ENCODE peak calls at places on chromosomes 1 and 21, in nine cellular contexts. I is A549, K is breast epithelium, G is sigmoid colon, V is uterus, J is heart left ventricle, N is tibial nerve, F is Peyer's patch, S is testis. Y is an unnamed sample.

GRCh38 chr21:21230672-21231071 is 232.5 kb downstream of the NCAM2 start:
- DNase-seq in I (no peak), K (no peak), G (no peak), V (no peak), J (no peak), N (no peak), F (no peak), S (no peak), Y (no peak)

GRCh38 chr1:156813750-156814570 is 2.7 kb downstream of the SH2D2A start:
- DNase-seq in I (peak; percentile 73), K (peak; percentile 61), G (peak; percentile 83), V (peak; percentile 49), J (peak; percentile 63), N (peak; percentile 43), F (peak; percentile 86), S (peak; percentile 77), Y (peak; percentile 63)

GRCh38 chr1:14738235-14738634 is 139.8 kb downstream of the KAZN start:
- DNase-seq in I (no peak), K (no peak), G (no peak), V (no peak), J (no peak), N (no peak), F (no peak), S (no peak), Y (no peak)

GRCh38 chr1:7378346-7379130 is 392.6 kb upstream of the VAMP3 start:
- DNase-seq in I (no peak), K (no peak), G (peak; percentile 53), V (no peak), J (peak; percentile 10), N (no peak), F (no peak), S (peak; percentile 9), Y (no peak)

GRCh38 chr1:38308780-38309179 is 262.2 kb upstream of the POU3F1 start:
- DNase-seq in I (no peak), K (no peak), G (no peak), V (no peak), J (no peak), N (no peak), F (no peak), S (no peak), Y (no peak)

GRCh38 chr1:218743861-218744505 is 398.8 kb downstream of the TGFB2 start:
- DNase-seq in I (no peak), K (no peak), G (no peak), V (no peak), J (no peak), N (no peak), F (no peak), S (no peak), Y (no peak)

GRCh38 chr1:174036798-174037197 is 14.6 kb upstream of the RC3H1 start:
- DNase-seq in I (no peak), K (no peak), G (no peak), V (no peak), J (no peak), N (no peak), F (no peak), S (no peak), Y (no peak)

GRCh38 chr1:198211696-198212095 is 54.9 kb downstream of the NEK7 start:
- DNase-seq in I (no peak), K (no peak), G (no peak), V (no peak), J (no peak), N (no peak), F (no peak), S (no peak), Y (no peak)

GRCh38 chr21:33643658-33644311 is 1.5 kb downstream of the ITSN1 start:
- DNase-seq in I (no peak), K (no peak), G (no peak), V (no peak), J (no peak), N (no peak), F (no peak), S (peak; percentile 39), Y (peak; percentile 36)

GRCh38 chr1:62435231-62436038 is 1.4 kb upstream of the USP1 start:
- DNase-seq in I (no peak), K (peak; percentile 64), G (peak; percentile 69), V (peak; percentile 22), J (no peak), N (no peak), F (no peak), S (peak; percentile 29), Y (peak; percentile 45)

GRCh38 chr21:45562401-45562800 is 20.2 kb upstream of the SLC19A1 start:
- DNase-seq in I (no peak), K (no peak), G (peak; percentile 61), V (no peak), J (no peak), N (no peak), F (no peak), S (no peak), Y (no peak)

GRCh38 chr1:170262540-170262939 is 116.8 kb downstream of the NTMT2 start:
- DNase-seq in I (no peak), K (no peak), G (no peak), V (no peak), J (no peak), N (no peak), F (no peak), S (no peak), Y (no peak)

GRCh38 chr1:164466429-164466828 is 92.6 kb upstream of the PBX1 start:
- DNase-seq in I (peak; percentile 20), K (no peak), G (no peak), V (no peak), J (no peak), N (no peak), F (no peak), S (no peak), Y (no peak)

GRCh38 chr1:231337472-231338269 is at the start of gene EXOC8:
- DNase-seq in I (peak; percentile 97), K (peak; percentile 96), G (peak; percentile 97), V (peak; percentile 95), J (peak; percentile 95), N (peak; percentile 90), F (peak; percentile 98), S (peak; percentile 94), Y (peak; percentile 98)
- TF ChIP-seq POLR2A in I (peak; percentile 86), K (peak; percentile 55), G (peak; percentile 86), V (peak; percentile 95), J (no peak), N (peak; percentile 70), F (peak; percentile 92), S (peak; percentile 29), Y (peak; percentile 96)

DNA sequence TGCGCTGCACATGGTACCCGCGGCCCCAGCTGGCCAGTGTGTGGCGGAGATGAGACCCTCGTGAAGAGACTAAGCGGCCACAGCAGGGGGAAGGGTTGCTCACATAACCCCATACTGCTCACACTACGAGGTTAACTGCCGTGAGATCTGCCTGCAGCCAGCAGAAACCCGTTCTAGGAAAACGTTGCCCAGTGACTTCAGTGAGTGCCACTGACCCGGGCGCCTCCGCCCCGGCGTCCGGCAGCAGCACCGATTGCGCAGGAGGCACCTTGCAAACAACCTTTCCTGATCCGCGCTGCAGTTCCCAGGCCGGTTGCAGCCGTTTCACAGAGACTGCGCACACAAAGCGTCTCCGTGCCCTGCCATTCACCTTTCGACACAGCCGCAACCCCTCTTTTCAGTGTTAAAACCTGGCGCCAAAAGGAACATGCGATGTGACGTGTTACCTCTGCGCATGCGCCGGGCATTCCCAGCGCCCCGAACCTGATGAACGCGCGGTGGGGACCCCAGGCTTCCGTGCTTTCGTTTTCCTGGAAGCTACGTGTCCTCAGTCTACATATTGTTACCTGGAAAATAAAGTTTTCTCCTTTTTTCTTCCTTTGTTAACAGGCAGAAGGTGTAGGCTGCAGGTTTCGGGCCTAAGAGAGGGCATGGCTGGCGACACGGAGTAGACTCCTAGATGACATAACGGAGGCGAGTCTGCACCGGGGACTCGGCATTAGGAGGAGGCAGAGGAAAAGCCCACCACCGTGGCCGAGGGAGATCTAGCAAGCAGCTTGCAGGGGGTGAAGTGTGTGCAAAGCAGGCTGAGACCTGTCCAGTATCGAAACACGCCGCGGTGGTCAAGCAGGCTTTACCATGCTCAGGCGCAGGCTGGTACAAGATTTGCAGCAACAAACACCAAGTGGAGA is 8.9 kb downstream of the VPS26C start:
- DNase-seq in I (peak; percentile 84), K (no peak), G (peak; percentile 76), V (peak; percentile 31), J (peak; percentile 58), N (no peak), F (peak; percentile 80), S (peak; percentile 71), Y (peak; percentile 82)
- TF ChIP-seq POLR2A in I (peak; percentile 38), K (no peak), G (no peak), V (no peak), J (no peak), N (no peak), F (no peak), S (no peak), Y (peak; percentile 73)

GRCh38 chr1:40979241-40980067 is at the start of gene CTPS1:
- DNase-seq in I (peak; percentile 96), K (peak; percentile 96), G (peak; percentile 98), V (peak; percentile 95), J (peak; percentile 95), N (peak; percentile 93), F (peak; percentile 98), S (peak; percentile 95), Y (peak; percentile 94)
- TF ChIP-seq POLR2A in I (peak; percentile 55), K (no peak), G (peak; percentile 23), V (peak; percentile 90), J (no peak), N (peak; percentile 59), F (peak; percentile 60), S (no peak), Y (peak; percentile 67)

GRCh38 chr1:11012260-11013159 is at the start of gene TARDBP:
- DNase-seq in I (peak; percentile 88), K (peak; percentile 88), G (peak; percentile 93), V (peak; percentile 85), J (peak; percentile 90), N (peak; percentile 80), F (peak; percentile 94), S (peak; percentile 93), Y (peak; percentile 97)
- TF ChIP-seq POLR2A in I (peak; percentile 68), K (peak; percentile 93), G (peak; percentile 96), V (peak; percentile 94), J (peak; percentile 64), N (peak; percentile 91), F (peak; percentile 91), S (peak; percentile 82), Y (peak; percentile 96)

GRCh38 chr1:44031051-44031899 is at the start of gene SLC6A9:
- DNase-seq in I (peak; percentile 47), K (peak; percentile 68), G (peak; percentile 91), V (peak; percentile 87), J (peak; percentile 61), N (peak; percentile 18), F (peak; percentile 67), S (peak; percentile 60), Y (peak; percentile 93)
- TF ChIP-seq POLR2A in I (no peak), K (no peak), G (no peak), V (peak; percentile 14), J (no peak), N (no peak), F (no peak), S (no peak), Y (peak; percentile 74)

DNA sequence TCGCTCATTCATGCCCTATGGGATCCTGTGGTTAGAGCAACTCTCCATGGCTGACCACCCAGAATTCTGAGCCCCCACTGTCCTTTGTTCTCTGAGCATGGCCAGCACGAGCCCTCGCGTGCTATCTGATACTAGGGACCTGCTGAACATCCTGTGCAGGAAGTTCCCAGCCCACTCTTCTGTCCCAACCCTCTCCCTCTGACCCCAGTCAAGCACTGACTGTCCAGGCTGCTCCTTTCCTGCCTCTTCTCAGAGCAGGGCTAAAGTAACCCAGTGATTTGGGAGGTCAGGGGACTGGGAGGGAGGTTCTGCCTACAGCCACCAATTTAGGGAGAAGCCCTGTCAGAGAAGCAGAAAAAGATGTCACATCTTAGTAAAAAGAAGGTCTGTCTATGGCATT is 21.2 kb downstream of the CYP4B1 start:
- DNase-seq in I (no peak), K (no peak), G (no peak), V (no peak), J (no peak), N (no peak), F (no peak), S (no peak), Y (no peak)
- TF ChIP-seq POLR2A in I (no peak), K (no peak), G (no peak), V (no peak), J (no peak), N (no peak), F (no peak), S (no peak), Y (no peak)

GRCh38 chr21:39173999-39174398 is 9.3 kb downstream of the PSMG1 start:
- DNase-seq in I (no peak), K (no peak), G (no peak), V (no peak), J (no peak), N (no peak), F (no peak), S (no peak), Y (no peak)
- TF ChIP-seq POLR2A in I (no peak), K (no peak), G (no peak), V (no peak), J (no peak), N (no peak), F (no peak), S (no peak), Y (no peak)

Y was measured in erythroblast.